ENCODE peak calls at places on chromosome 19, in seven cellular contexts. O is breast epithelium, K is fibroblast of mammary gland, I is choroid plexus epithelial cell, B is foreskin fibroblast, A is cardiac muscle cell, Z is A549. S is an unnamed sample.

GRCh38 chr19:18620311-18620710 is 7.6 kb downstream of the TMEM59L start:
- DNase-seq in K (no peak), Z (no peak), O (no peak), A (no peak), I (no peak), B (no peak), S (no peak)

GRCh38 chr19:46115396-46116109 is 8.9 kb downstream of the IGFL3 start:
- DNase-seq in Z (no peak), K (peak; percentile 79), O (peak; percentile 70), A (no peak), B (peak; percentile 74), I (peak; percentile 77), S (peak; percentile 11)

GRCh38 chr19:41542622-41543021 is 33.3 kb upstream of the CEACAM21 start:
- DNase-seq in A (no peak), O (no peak), Z (no peak), B (no peak), K (no peak), I (no peak), S (no peak)

GRCh38 chr19:5913739-5914357 is at the start of gene CAPS:
- DNase-seq in A (no peak), Z (peak; percentile 50), O (peak; percentile 37), B (peak; percentile 63), K (peak; percentile 55), I (peak; percentile 23), S (peak; percentile 36)

GRCh38 chr19:8459520-8460260 is 14.9 kb downstream of the HNRNPM start:
- DNase-seq in B (peak; percentile 70), I (peak; percentile 82), K (peak; percentile 87), Z (peak; percentile 52), O (no peak), A (no peak), S (peak; percentile 89)

GRCh38 chr19:50252111-50252886 is 48.9 kb downstream of the MYH14 start:
- DNase-seq in I (peak; percentile 13), K (peak; percentile 29), B (peak; percentile 4), Z (peak; percentile 58), O (no peak), A (no peak), S (peak; percentile 13)

GRCh38 chr19:37563518-37563917 is 31.1 kb downstream of the ZNF571 start:
- DNase-seq in A (no peak), B (no peak), O (no peak), K (no peak), I (no peak), Z (no peak), S (no peak)

GRCh38 chr19:3548594-3548993 is 8.8 kb downstream of the MFSD12 start:
- DNase-seq in Z (no peak), I (no peak), O (no peak), A (no peak), K (no peak), B (no peak), S (no peak)

GRCh38 chr19:14686411-14686810 is 3.4 kb upstream of the ZNF333 start:
- DNase-seq in Z (peak; percentile 47), I (peak; percentile 53), B (peak; percentile 1), A (peak; percentile 1), K (peak; percentile 25), O (no peak), S (peak; percentile 50)

GRCh38 chr19:5172859-5173577 is 167.6 kb downstream of the PTPRS start:
- DNase-seq in O (no peak), K (peak; percentile 98), B (peak; percentile 98), A (no peak), I (peak; percentile 92), Z (peak; percentile 97), S (peak; percentile 87)

GRCh38 chr19:7832009-7832408 is 2.0 kb downstream of the EVI5L start:
- DNase-seq in K (no peak), Z (no peak), B (no peak), O (no peak), A (no peak), I (no peak), S (no peak)

GRCh38 chr19:46412983-46413261 is 442 bp downstream of the CCDC8 start:
- DNase-seq in I (peak; percentile 48), K (no peak), Z (no peak), O (no peak), B (no peak), A (no peak), S (no peak)

GRCh38 chr19:39671739-39672363 is 16.1 kb downstream of the LGALS16 start:
- DNase-seq in K (peak; percentile 50), I (peak; percentile 74), A (peak; percentile 67), Z (peak; percentile 83), O (no peak), B (peak; percentile 20), S (peak; percentile 57)

GRCh38 chr19:661427-662196 is 1.4 kb downstream of the RNF126 start:
- DNase-seq in Z (no peak), B (no peak), I (peak; percentile 32), K (no peak), O (no peak), A (peak; percentile 12), S (no peak)

GRCh38 chr19:19627716-19628498 is at the start of gene LPAR2:
- DNase-seq in Z (no peak), A (peak; percentile 69), B (no peak), O (peak; percentile 50), K (no peak), I (no peak), S (no peak)

GRCh38 chr19:4390017-4390861 is 10.1 kb downstream of the SH3GL1 start:
- DNase-seq in I (peak; percentile 79), B (no peak), A (peak; percentile 88), K (peak; percentile 62), Z (no peak), O (no peak), S (peak; percentile 78)

GRCh38 chr19:43465468-43466120 is at the start of gene LYPD3:
- DNase-seq in O (peak; percentile 89), A (no peak), Z (no peak), I (no peak), B (peak; percentile 61), K (peak; percentile 63), S (peak; percentile 23)

GRCh38 chr19:8143041-8143440 is 6.4 kb downstream of the FBN3 start:
- DNase-seq in I (no peak), O (no peak), K (no peak), B (no peak), A (no peak), Z (no peak), S (no peak)

GRCh38 chr19:16824658-16825311 is 4.4 kb upstream of the SIN3B start:
- DNase-seq in B (no peak), I (peak; percentile 41), A (no peak), O (no peak), Z (no peak), K (peak; percentile 52), S (no peak)

GRCh38 chr19:58328999-58329398 is 2.2 kb downstream of the ZSCAN22 start:
- DNase-seq in A (peak; percentile 56), Z (peak; percentile 44), I (no peak), B (no peak), K (no peak), O (no peak), S (no peak)
- TF ChIP-seq CTCF in A (no peak), Z (no peak), I (no peak), B (no peak), K (no peak), O (no peak), S (no peak)

DNA sequence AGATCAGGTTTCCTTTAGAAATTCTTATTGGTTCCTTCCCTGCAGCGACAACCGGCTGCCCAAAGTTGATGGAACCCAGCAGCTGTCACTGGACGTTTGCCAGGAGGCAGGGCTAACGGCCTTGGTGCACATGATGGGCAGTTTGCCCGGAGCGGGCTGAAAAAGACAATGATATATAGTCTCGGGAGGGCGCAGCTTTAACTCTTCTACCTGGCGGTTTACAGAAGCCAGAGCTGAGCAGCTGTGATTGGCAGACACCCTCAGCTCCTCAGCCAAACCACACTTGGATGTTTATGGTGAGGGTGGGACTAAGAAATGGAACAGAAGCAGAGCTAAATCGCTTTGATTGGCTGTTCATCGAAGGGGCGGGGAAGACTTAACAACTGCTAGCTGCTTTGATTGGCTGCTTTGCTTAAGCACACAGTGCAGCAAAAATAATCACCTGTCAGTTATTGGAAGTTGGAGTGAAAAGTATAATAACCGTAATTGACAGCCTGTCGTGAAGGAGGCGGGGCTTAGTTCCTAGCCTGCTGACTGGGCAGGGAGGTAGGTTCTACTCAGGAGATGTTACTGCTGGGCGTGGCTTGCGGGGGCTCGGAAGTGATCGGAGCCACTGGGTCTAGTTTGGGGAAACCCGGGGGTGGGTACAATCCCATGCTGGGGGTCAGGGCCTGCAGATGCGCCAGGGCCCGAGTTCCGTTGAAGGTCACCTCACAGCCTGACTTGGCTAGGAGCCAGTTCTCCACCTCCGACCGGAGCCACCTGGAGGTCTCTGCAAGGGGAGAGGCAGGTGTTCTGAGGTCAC is 7.5 kb downstream of the EMP3 start:
- DNase-seq in B (peak; percentile 93), Z (peak; percentile 99), O (peak; percentile 96), K (peak; percentile 99), I (peak; percentile 100), A (peak; percentile 97), S (peak; percentile 98)
- H3K4me3 ChIP-seq in B (peak overlapping the region; percentile 9), Z (peak overlapping the region; percentile 52), O (peak overlapping the region; percentile 68), K (peak overlapping the region; percentile 31), I (peak overlapping the region; percentile 55), A (peak overlapping the region; percentile 26), S (peak overlapping the region; percentile 24)

DNA sequence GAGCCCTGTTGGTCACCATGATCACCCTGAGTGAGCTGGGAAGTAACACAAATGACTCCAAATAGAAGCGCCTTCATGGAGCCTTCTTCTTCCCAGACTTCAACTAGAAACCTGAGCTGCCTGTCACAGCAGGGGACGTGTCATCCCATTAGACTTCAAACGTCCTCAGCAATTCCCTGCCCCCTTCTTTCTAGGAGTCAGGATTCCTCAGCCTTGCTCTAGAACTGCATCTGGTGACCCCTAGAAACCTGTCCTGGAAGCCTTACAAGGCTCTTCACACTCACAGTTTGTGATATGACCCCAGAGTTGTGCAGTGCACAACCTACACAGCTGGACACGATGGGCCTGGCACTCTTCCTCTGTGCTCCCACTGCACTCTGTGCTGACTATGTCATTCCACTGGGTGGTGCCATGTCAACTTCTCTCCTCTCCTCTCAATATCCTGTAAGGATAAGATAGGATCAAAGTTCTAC is 23.6 kb upstream of the TTYH1 start:
- DNase-seq in B (no peak), K (no peak), Z (peak; percentile 41), I (no peak), A (no peak), O (no peak), S (no peak)
- TF ChIP-seq CTCF in B (no peak), K (no peak), Z (no peak), I (no peak), A (no peak), O (no peak), S (peak; percentile 12)

GRCh38 chr19:34430738-34431625 is 2.8 kb downstream of the UBA2 start:
- DNase-seq in I (peak; percentile 77), B (peak; percentile 15), A (peak; percentile 52), O (no peak), K (peak; percentile 72), Z (peak; percentile 84), S (peak; percentile 73)
- H3K4me3 ChIP-seq in I (no peak overlapping the region), B (peak overlapping the region; percentile 96), A (no peak overlapping the region), O (peak overlapping the region; percentile 98), K (no peak overlapping the region), Z (no peak overlapping the region), S (no peak overlapping the region)

GRCh38 chr19:1769645-1769985 is 16.3 kb downstream of the ONECUT3 start:
- DNase-seq in Z (no peak), K (no peak), O (no peak), I (no peak), A (no peak), B (no peak), S (no peak)

GRCh38 chr19:1768918-1769644 is 15.8 kb downstream of the ONECUT3 start:
- DNase-seq in I (no peak), O (no peak), B (no peak), K (no peak), Z (no peak), A (no peak), S (no peak)

GRCh38 chr19:1766800-1767352 is 13.6 kb downstream of the ONECUT3 start:
- DNase-seq in B (no peak), K (no peak), I (no peak), O (no peak), Z (no peak), A (no peak), S (no peak)

GRCh38 chr19:1767464-1767933 is 14.2 kb downstream of the ONECUT3 start:
- DNase-seq in O (no peak), B (no peak), I (no peak), K (peak; percentile 12), Z (no peak), A (peak; percentile 44), S (peak; percentile 32)

GRCh38 chr19:1768248-1768647 is 14.9 kb downstream of the ONECUT3 start:
- DNase-seq in I (no peak), A (peak; percentile 53), K (peak; percentile 18), B (no peak), O (no peak), Z (no peak), S (peak; percentile 43)
- TF ChIP-seq CTCF in I (peak; percentile 49), A (peak; percentile 44), K (no peak), B (peak; percentile 22), O (no peak), Z (no peak), S (peak; percentile 52)